ENCODE peak calls at places on chromosome 3, in seven cellular contexts. One of them, this sample, is unnamed.

GRCh38 chr3:118666-119065 is 77.9 kb upstream of the CHL1 start:
- DNase-seq in GM23338: no peak
- DNase-seq in hepatocyte: no peak
- DNase-seq in keratinocyte: no peak
- DNase-seq in endothelial cell of umbilical vein: no peak
- DNase-seq in IMR-90: no peak
- DNase-seq in fibroblast of lung: no peak
- DNase-seq in this sample: no peak

GRCh38 chr3:122497425-122497824 is 17.3 kb downstream of the KPNA1 start:
- DNase-seq in IMR-90: peak; percentile 91
- DNase-seq in GM23338: no peak
- DNase-seq in keratinocyte: no peak
- DNase-seq in endothelial cell of umbilical vein: no peak
- DNase-seq in hepatocyte: no peak
- DNase-seq in fibroblast of lung: peak; percentile 93
- DNase-seq in this sample: peak; percentile 35

GRCh38 chr3:166879661-166880060 is 500.4 kb downstream of the ZBBX start:
- DNase-seq in keratinocyte: no peak
- DNase-seq in fibroblast of lung: no peak
- DNase-seq in GM23338: no peak
- DNase-seq in hepatocyte: no peak
- DNase-seq in IMR-90: no peak
- DNase-seq in endothelial cell of umbilical vein: no peak
- DNase-seq in this sample: no peak

GRCh38 chr3:179260949-179261765 is 10.2 kb upstream of the KCNMB3 start:
- DNase-seq in GM23338: peak; percentile 80
- DNase-seq in endothelial cell of umbilical vein: peak; percentile 58
- DNase-seq in fibroblast of lung: peak; percentile 68
- DNase-seq in hepatocyte: peak; percentile 88
- DNase-seq in keratinocyte: no peak
- DNase-seq in IMR-90: peak; percentile 48
- DNase-seq in this sample: peak; percentile 15

GRCh38 chr3:20246662-20247061 is 60.7 kb upstream of the SGO1 start:
- DNase-seq in fibroblast of lung: no peak
- DNase-seq in IMR-90: no peak
- DNase-seq in hepatocyte: no peak
- DNase-seq in endothelial cell of umbilical vein: no peak
- DNase-seq in keratinocyte: no peak
- DNase-seq in GM23338: no peak
- DNase-seq in this sample: no peak

GRCh38 chr3:40780801-40781406 is 256.1 kb downstream of the ZNF621 start:
- DNase-seq in IMR-90: no peak
- DNase-seq in fibroblast of lung: peak; percentile 61
- DNase-seq in GM23338: no peak
- DNase-seq in hepatocyte: peak; percentile 18
- DNase-seq in keratinocyte: no peak
- DNase-seq in endothelial cell of umbilical vein: peak; percentile 6
- DNase-seq in this sample: no peak

GRCh38 chr3:194112120-194113106 is 23.5 kb upstream of the HES1 start:
- DNase-seq in hepatocyte: peak; percentile 89
- DNase-seq in fibroblast of lung: peak; percentile 51
- DNase-seq in endothelial cell of umbilical vein: no peak
- DNase-seq in GM23338: no peak
- DNase-seq in keratinocyte: no peak
- DNase-seq in IMR-90: no peak
- DNase-seq in this sample: no peak

GRCh38 chr3:129030611-129031010 is 29.5 kb downstream of the EFCC1 start:
- DNase-seq in keratinocyte: no peak
- DNase-seq in GM23338: no peak
- DNase-seq in endothelial cell of umbilical vein: no peak
- DNase-seq in hepatocyte: no peak
- DNase-seq in fibroblast of lung: no peak
- DNase-seq in IMR-90: no peak
- DNase-seq in this sample: no peak

GRCh38 chr3:100496711-100497261 is 4.4 kb downstream of the TMEM45A start:
- DNase-seq in endothelial cell of umbilical vein: no peak
- DNase-seq in hepatocyte: no peak
- DNase-seq in keratinocyte: peak; percentile 40
- DNase-seq in GM23338: no peak
- DNase-seq in fibroblast of lung: peak; percentile 90
- DNase-seq in IMR-90: peak; percentile 70
- DNase-seq in this sample: no peak

GRCh38 chr3:44674211-44674610 is 25.7 kb downstream of the ZNF35 start:
- DNase-seq in IMR-90: no peak
- DNase-seq in endothelial cell of umbilical vein: no peak
- DNase-seq in fibroblast of lung: no peak
- DNase-seq in keratinocyte: no peak
- DNase-seq in hepatocyte: no peak
- DNase-seq in GM23338: no peak
- DNase-seq in this sample: no peak

GRCh38 chr3:131630117-131630516 is 127.3 kb upstream of the MRPL3 start:
- DNase-seq in fibroblast of lung: no peak
- DNase-seq in GM23338: no peak
- DNase-seq in keratinocyte: no peak
- DNase-seq in IMR-90: no peak
- DNase-seq in hepatocyte: no peak
- DNase-seq in endothelial cell of umbilical vein: no peak
- DNase-seq in this sample: no peak

GRCh38 chr3:105970283-105970682 is 101.5 kb upstream of the CBLB start:
- DNase-seq in keratinocyte: peak; percentile 42
- DNase-seq in GM23338: no peak
- DNase-seq in endothelial cell of umbilical vein: no peak
- DNase-seq in hepatocyte: peak; percentile 11
- DNase-seq in IMR-90: peak; percentile 78
- DNase-seq in fibroblast of lung: peak; percentile 38
- DNase-seq in this sample: peak; percentile 29

GRCh38 chr3:169769287-169770181 is at the start of gene ACTRT3:
- DNase-seq in fibroblast of lung: peak; percentile 81
- DNase-seq in keratinocyte: no peak
- DNase-seq in hepatocyte: peak; percentile 85
- DNase-seq in GM23338: peak; percentile 85
- DNase-seq in IMR-90: peak; percentile 43
- DNase-seq in endothelial cell of umbilical vein: peak; percentile 69
- DNase-seq in this sample: peak; percentile 43

GRCh38 chr3:151259664-151260063 is 18.7 kb downstream of the P2RY14 start:
- DNase-seq in fibroblast of lung: no peak
- DNase-seq in endothelial cell of umbilical vein: no peak
- DNase-seq in keratinocyte: no peak
- DNase-seq in GM23338: no peak
- DNase-seq in IMR-90: peak; percentile 64
- DNase-seq in hepatocyte: no peak
- DNase-seq in this sample: no peak

GRCh38 chr3:33658971-33659848 is 58.8 kb downstream of the CLASP2 start:
- DNase-seq in endothelial cell of umbilical vein: peak; percentile 89
- DNase-seq in hepatocyte: peak; percentile 74
- DNase-seq in keratinocyte: no peak
- DNase-seq in IMR-90: peak; percentile 88
- DNase-seq in GM23338: peak; percentile 87
- DNase-seq in fibroblast of lung: peak; percentile 83
- DNase-seq in this sample: peak; percentile 59

GRCh38 chr3:126546013-126546412 is 12.7 kb downstream of the C3orf22 start:
- DNase-seq in IMR-90: no peak
- DNase-seq in fibroblast of lung: no peak
- DNase-seq in keratinocyte: no peak
- DNase-seq in hepatocyte: no peak
- DNase-seq in GM23338: no peak
- DNase-seq in endothelial cell of umbilical vein: no peak
- DNase-seq in this sample: peak; percentile 1

GRCh38 chr3:87358066-87358465 is 81.7 kb upstream of the POU1F1 start:
- DNase-seq in keratinocyte: no peak
- DNase-seq in hepatocyte: no peak
- DNase-seq in fibroblast of lung: no peak
- DNase-seq in endothelial cell of umbilical vein: no peak
- DNase-seq in IMR-90: no peak
- DNase-seq in GM23338: no peak
- DNase-seq in this sample: no peak

GRCh38 chr3:127748754-127749327 is 73.5 kb downstream of the MGLL start:
- DNase-seq in IMR-90: no peak
- DNase-seq in GM23338: no peak
- DNase-seq in hepatocyte: no peak
- DNase-seq in keratinocyte: no peak
- DNase-seq in endothelial cell of umbilical vein: no peak
- DNase-seq in fibroblast of lung: peak; percentile 42
- DNase-seq in this sample: no peak

GRCh38 chr3:41236198-41236597 is 36.9 kb downstream of the CTNNB1 start:
- DNase-seq in endothelial cell of umbilical vein: no peak
- DNase-seq in IMR-90: no peak
- DNase-seq in hepatocyte: no peak
- DNase-seq in keratinocyte: no peak
- DNase-seq in fibroblast of lung: no peak
- DNase-seq in GM23338: peak; percentile 30
- DNase-seq in this sample: no peak

GRCh38 chr3:195551381-195551978 is 8.4 kb upstream of the PPP1R2 start:
- DNase-seq in IMR-90: no peak
- DNase-seq in endothelial cell of umbilical vein: no peak
- DNase-seq in GM23338: no peak
- DNase-seq in fibroblast of lung: no peak
- DNase-seq in hepatocyte: no peak
- DNase-seq in keratinocyte: no peak
- DNase-seq in this sample: no peak

GRCh38 chr3:188575501-188575900 is 421.5 kb downstream of the LPP start:
- DNase-seq in endothelial cell of umbilical vein: no peak
- DNase-seq in hepatocyte: no peak
- DNase-seq in GM23338: no peak
- DNase-seq in fibroblast of lung: no peak
- DNase-seq in keratinocyte: no peak
- DNase-seq in IMR-90: no peak
- DNase-seq in this sample: no peak

GRCh38 chr3:162525052-162525451 is 1028.4 kb downstream of the OTOL1 start:
- DNase-seq in GM23338: no peak
- DNase-seq in keratinocyte: no peak
- DNase-seq in hepatocyte: peak; percentile 55
- DNase-seq in IMR-90: peak; percentile 94
- DNase-seq in endothelial cell of umbilical vein: no peak
- DNase-seq in fibroblast of lung: peak; percentile 95
- DNase-seq in this sample: no peak

GRCh38 chr3:42732196-42732828 is 29.7 kb upstream of the HHATL start:
- DNase-seq in keratinocyte: no peak
- DNase-seq in fibroblast of lung: no peak
- DNase-seq in IMR-90: no peak
- DNase-seq in hepatocyte: no peak
- DNase-seq in endothelial cell of umbilical vein: no peak
- DNase-seq in GM23338: no peak
- DNase-seq in this sample: no peak

GRCh38 chr3:72459588-72459987 is 388.7 kb downstream of the SHQ1 start:
- DNase-seq in fibroblast of lung: no peak
- DNase-seq in endothelial cell of umbilical vein: no peak
- DNase-seq in keratinocyte: no peak
- DNase-seq in IMR-90: no peak
- DNase-seq in hepatocyte: no peak
- DNase-seq in GM23338: no peak
- DNase-seq in this sample: no peak

GRCh38 chr3:72460215-72461174 is 387.8 kb downstream of the SHQ1 start:
- DNase-seq in keratinocyte: no peak
- DNase-seq in GM23338: no peak
- DNase-seq in fibroblast of lung: no peak
- DNase-seq in endothelial cell of umbilical vein: no peak
- DNase-seq in hepatocyte: no peak
- DNase-seq in IMR-90: no peak
- DNase-seq in this sample: no peak

GRCh38 chr3:72462611-72463011 is 385.6 kb downstream of the SHQ1 start:
- DNase-seq in fibroblast of lung: no peak
- DNase-seq in IMR-90: no peak
- DNase-seq in keratinocyte: no peak
- DNase-seq in endothelial cell of umbilical vein: no peak
- DNase-seq in GM23338: no peak
- DNase-seq in hepatocyte: peak; percentile 16
- DNase-seq in this sample: no peak

GRCh38 chr3:72458365-72458764 is 389.9 kb downstream of the SHQ1 start:
- DNase-seq in keratinocyte: no peak
- DNase-seq in hepatocyte: peak; percentile 30
- DNase-seq in GM23338: no peak
- DNase-seq in fibroblast of lung: no peak
- DNase-seq in endothelial cell of umbilical vein: no peak
- DNase-seq in IMR-90: no peak
- DNase-seq in this sample: no peak

DNA sequence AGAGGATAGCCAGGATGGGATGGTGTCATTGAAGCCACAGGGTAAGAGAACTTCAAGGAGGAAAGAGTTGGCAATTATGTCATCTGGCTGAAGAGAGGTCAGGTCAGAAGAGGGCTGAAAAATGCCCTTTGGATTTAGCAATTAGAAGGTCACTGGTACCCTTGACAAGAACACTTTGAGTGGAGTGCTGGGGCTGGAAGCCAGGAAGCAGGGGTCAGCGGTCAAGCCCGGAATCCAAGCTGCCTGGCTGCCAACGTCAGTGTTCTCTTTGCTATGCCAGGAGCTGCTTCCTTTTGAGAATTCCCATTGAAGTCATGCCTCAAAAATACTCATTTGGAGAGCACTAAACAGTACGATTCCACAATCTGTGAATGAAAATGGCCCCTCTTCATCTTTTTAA is 386.5 kb downstream of the SHQ1 start:
- DNase-seq in keratinocyte: no peak
- DNase-seq in IMR-90: no peak
- DNase-seq in endothelial cell of umbilical vein: no peak
- DNase-seq in fibroblast of lung: no peak
- DNase-seq in GM23338: no peak
- DNase-seq in hepatocyte: no peak
- DNase-seq in this sample: no peak
- H2AFZ ChIP-seq in keratinocyte: no peak overlapping the region
- H2AFZ ChIP-seq in IMR-90: no peak overlapping the region
- H2AFZ ChIP-seq in endothelial cell of umbilical vein: no peak overlapping the region
- H2AFZ ChIP-seq in fibroblast of lung: no peak overlapping the region
- H2AFZ ChIP-seq in GM23338: no peak overlapping the region
- H2AFZ ChIP-seq in hepatocyte: no peak overlapping the region
- H2AFZ ChIP-seq in this sample: no peak overlapping the region

GRCh38 chr3:11379238-11379823 is 107.1 kb downstream of the ATG7 start:
- DNase-seq in fibroblast of lung: peak; percentile 53
- DNase-seq in GM23338: peak; percentile 39
- DNase-seq in hepatocyte: peak; percentile 43
- DNase-seq in IMR-90: peak; percentile 70
- DNase-seq in endothelial cell of umbilical vein: peak; percentile 90
- DNase-seq in keratinocyte: no peak
- DNase-seq in this sample: no peak
- H2AFZ ChIP-seq in fibroblast of lung: no peak overlapping the region
- H2AFZ ChIP-seq in GM23338: no peak overlapping the region
- H2AFZ ChIP-seq in hepatocyte: peak overlapping the region; percentile 2
- H2AFZ ChIP-seq in IMR-90: no peak overlapping the region
- H2AFZ ChIP-seq in endothelial cell of umbilical vein: no peak overlapping the region
- H2AFZ ChIP-seq in keratinocyte: no peak overlapping the region
- H2AFZ ChIP-seq in this sample: no peak overlapping the region

GRCh38 chr3:184466413-184466960 is 86.6 kb downstream of the CHRD start:
- DNase-seq in fibroblast of lung: peak; percentile 75
- DNase-seq in GM23338: no peak
- DNase-seq in hepatocyte: peak; percentile 65
- DNase-seq in IMR-90: peak; percentile 48
- DNase-seq in endothelial cell of umbilical vein: peak; percentile 13
- DNase-seq in keratinocyte: no peak
- DNase-seq in this sample: no peak
- H2AFZ ChIP-seq in fibroblast of lung: no peak overlapping the region
- H2AFZ ChIP-seq in GM23338: peak overlapping the region; percentile 59
- H2AFZ ChIP-seq in hepatocyte: no peak overlapping the region
- H2AFZ ChIP-seq in IMR-90: peak overlapping the region; percentile 11
- H2AFZ ChIP-seq in endothelial cell of umbilical vein: peak overlapping the region; percentile 63
- H2AFZ ChIP-seq in keratinocyte: no peak overlapping the region
- H2AFZ ChIP-seq in this sample: no peak overlapping the region

DNA sequence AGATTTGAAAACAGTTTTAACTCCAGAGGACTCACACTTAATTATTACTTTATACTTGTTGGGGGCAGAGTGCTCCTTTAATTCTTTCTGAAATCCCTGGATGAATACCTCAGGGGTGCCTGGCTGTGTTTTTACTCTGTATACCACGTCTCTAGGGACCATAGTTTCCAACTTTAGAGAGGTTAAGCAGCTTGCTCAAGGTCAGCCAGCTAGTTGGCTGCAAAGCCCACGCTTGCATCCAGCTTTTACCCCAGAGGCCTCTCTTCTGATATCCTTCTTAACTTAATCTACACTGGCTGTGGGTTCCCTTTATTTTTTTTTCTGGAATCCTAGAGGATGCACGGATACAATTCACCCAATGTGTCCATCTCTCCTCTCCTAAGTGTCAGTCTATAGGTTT is 1.4 kb downstream of the PDZRN3 start:
- DNase-seq in IMR-90: peak; percentile 28
- DNase-seq in fibroblast of lung: no peak
- DNase-seq in keratinocyte: no peak
- DNase-seq in endothelial cell of umbilical vein: no peak
- DNase-seq in hepatocyte: no peak
- DNase-seq in GM23338: no peak
- DNase-seq in this sample: no peak
- H2AFZ ChIP-seq in IMR-90: no peak overlapping the region
- H2AFZ ChIP-seq in fibroblast of lung: no peak overlapping the region
- H2AFZ ChIP-seq in keratinocyte: no peak overlapping the region
- H2AFZ ChIP-seq in endothelial cell of umbilical vein: no peak overlapping the region
- H2AFZ ChIP-seq in hepatocyte: no peak overlapping the region
- H2AFZ ChIP-seq in GM23338: no peak overlapping the region
- H2AFZ ChIP-seq in this sample: no peak overlapping the region